ENCODE peak calls at places on chromosomes 4 and X, in four cellular contexts. X, O, D and F are unnamed samples.

GRCh38 chr4:120720354-120720753 is 202.2 kb downstream of the PRDM5 start:
- DNase-seq in O (no peak), D (no peak), X (no peak), F (no peak)

GRCh38 chrX:71540801-71541545 is 8.1 kb downstream of the OGT start:
- DNase-seq in O (no peak), D (no peak), X (no peak), F (no peak)

GRCh38 chr4:16227462-16227868 is 1.2 kb upstream of the TAPT1 start:
- DNase-seq in X (peak), D (no peak), O (peak), F (no peak)

GRCh38 chr4:2303686-2304320 is 41.9 kb upstream of the MXD4 start:
- DNase-seq in O (no peak), D (no peak), X (no peak), F (no peak)

GRCh38 chrX:141278306-141278705 is 36.0 kb upstream of the SPANXC start:
- DNase-seq in D (peak), O (peak), X (peak), F (peak)

GRCh38 chrX:151393514-151393913 is 3.5 kb upstream of the VMA21 start:
- DNase-seq in O (no peak), X (no peak), D (no peak), F (peak)

GRCh38 chr4:1793940-1794808 is 1.1 kb downstream of the FGFR3 start:
- DNase-seq in O (no peak), D (no peak), X (peak), F (peak)

GRCh38 chrX:53088136-53088974 is 5.6 kb upstream of the KANTR start:
- DNase-seq in O (no peak), X (peak), D (no peak), F (peak)

GRCh38 chr4:154497901-154498300 is 6.3 kb upstream of the DCHS2 start:
- DNase-seq in O (no peak), X (no peak), D (no peak), F (no peak)

GRCh38 chr4:54433686-54434085 is 204.6 kb downstream of the PDGFRA start:
- DNase-seq in X (no peak), D (peak), O (no peak), F (peak)

GRCh38 chr4:1337376-1337831 is 9.6 kb upstream of the UVSSA start:
- DNase-seq in D (no peak), X (no peak), O (peak), F (no peak)

GRCh38 chr4:73734405-73735070 is 5.8 kb upstream of the CXCL8 start:
- DNase-seq in O (no peak), D (no peak), X (no peak), F (no peak)

GRCh38 chr4:76309939-76310549 is 3.5 kb downstream of the STBD1 start:
- DNase-seq in X (no peak), D (no peak), O (no peak), F (no peak)

GRCh38 chrX:19677121-19677520 is 161.8 kb upstream of the MAP3K15 start:
- DNase-seq in O (no peak), D (no peak), X (no peak), F (no peak)

GRCh38 chrX:48683411-48683982 is at the start of gene WAS:
- DNase-seq in D (no peak), X (no peak), O (no peak), F (no peak)

GRCh38 chrX:32137525-32137924 is 1065.7 kb upstream of the FTHL17 start:
- DNase-seq in O (no peak), D (no peak), X (no peak), F (peak)

GRCh38 chrX:10755477-10756334 is 135.3 kb upstream of the MID1 start:
- DNase-seq in O (no peak), X (no peak), D (no peak), F (peak)

GRCh38 chrX:50402886-50403285 is 67.7 kb downstream of the DGKK start:
- DNase-seq in X (no peak), O (no peak), D (no peak), F (no peak)

GRCh38 chr4:128390475-128390996 is 102.9 kb upstream of the PGRMC2 start:
- DNase-seq in O (no peak), D (no peak), X (no peak), F (no peak)

GRCh38 chrX:13110427-13111324 is 66.3 kb upstream of the FAM9C start:
- DNase-seq in D (no peak), X (peak), O (no peak), F (no peak)

GRCh38 chr4:57211131-57211530 is 100.9 kb upstream of the IGFBP7 start:
- DNase-seq in X (no peak), O (peak), D (no peak), F (no peak)

GRCh38 chrX:53249387-53250042 is 24.5 kb upstream of the KDM5C start:
- DNase-seq in X (no peak), O (no peak), D (no peak), F (no peak)

GRCh38 chr4:66539745-66540144 is 869.5 kb upstream of the EPHA5 start:
- DNase-seq in X (no peak), D (no peak), O (no peak), F (no peak)

GRCh38 chr4:183960021-183960420 is 54.9 kb downstream of the STOX2 start:
- DNase-seq in D (peak), O (no peak), X (peak), F (peak)
- TF ChIP-seq FOXJ3 in D (no peak), O (no peak), X (no peak), F (no peak)

GRCh38 chr4:134219043-134219442 is 17.5 kb upstream of the PABPC4L start:
- DNase-seq in O (no peak), D (no peak), X (no peak), F (peak)

GRCh38 chr4:134215636-134216340 is 14.2 kb upstream of the PABPC4L start:
- DNase-seq in O (no peak), D (no peak), X (no peak), F (no peak)

DNA sequence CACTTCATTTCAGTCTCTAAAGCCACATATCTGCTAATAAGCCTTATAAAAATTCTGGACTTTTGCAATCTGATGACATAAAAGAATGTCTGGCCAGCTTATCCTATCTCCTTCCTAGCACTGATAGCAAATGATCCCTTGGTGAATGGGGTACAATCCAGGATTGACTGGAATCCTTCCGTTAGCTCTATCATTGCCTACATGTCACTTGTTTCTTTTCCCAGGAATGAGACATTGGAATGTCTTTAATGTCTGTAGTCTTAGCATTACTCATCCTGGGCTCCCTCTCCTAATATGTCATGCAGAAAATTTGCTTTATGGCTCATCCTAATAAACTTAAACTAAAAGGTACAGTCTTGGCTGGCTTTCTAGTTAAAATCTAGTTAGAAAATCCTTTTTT is 14.8 kb upstream of the PABPC4L start:
- DNase-seq in D (no peak), O (no peak), X (no peak), F (no peak)
- TF ChIP-seq FOXJ3 in D (no peak), O (no peak), X (no peak), F (no peak)

DNA sequence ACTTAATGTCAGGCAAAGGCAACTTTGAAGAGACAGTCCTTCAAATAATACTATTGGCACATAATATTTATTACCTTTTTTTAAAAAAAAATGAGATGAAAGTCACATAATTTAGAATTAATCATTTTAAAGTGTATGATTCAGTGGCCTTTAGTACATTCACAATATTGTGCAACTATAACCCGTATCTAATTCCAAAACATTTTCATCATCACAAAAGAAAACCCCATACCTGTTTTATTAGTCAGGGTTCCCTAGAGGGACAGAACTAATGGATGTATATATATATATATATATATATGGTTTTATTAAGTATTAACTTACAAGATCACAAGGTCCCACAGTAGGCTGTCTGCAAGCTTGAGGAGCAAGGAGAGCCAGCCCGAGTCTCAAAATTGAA is 94.8 kb upstream of the TEX13A start:
- DNase-seq in X (no peak), O (no peak), D (no peak), F (no peak)
- TF ChIP-seq FOXJ3 in X (no peak), O (no peak), D (no peak), F (no peak)

DNA sequence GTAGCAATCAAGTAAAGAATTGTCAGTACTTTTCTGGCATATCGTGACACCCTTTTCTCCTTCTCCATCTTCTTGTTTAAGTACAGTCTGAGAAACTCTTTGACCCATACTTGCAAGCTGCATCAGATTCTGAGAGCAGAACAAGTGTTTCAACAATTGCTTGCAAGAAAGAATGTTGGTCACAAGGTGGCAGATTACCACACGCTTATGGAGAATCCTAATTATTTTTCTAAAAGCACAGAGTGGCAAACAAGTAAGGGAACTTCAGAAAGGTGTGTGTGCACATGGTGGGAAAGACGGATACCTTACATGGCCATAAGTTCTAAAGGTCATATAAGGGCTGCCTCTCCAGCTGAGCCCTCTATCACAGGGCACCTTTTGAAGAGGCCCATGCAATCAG is 136.4 kb upstream of the FGF13 start:
- DNase-seq in O (no peak), X (no peak), D (no peak), F (no peak)
- TF ChIP-seq FOXJ3 in O (no peak), X (no peak), D (no peak), F (no peak)

GRCh38 chr4:147842573-147842972 is 110.7 kb downstream of the ARHGAP10 start:
- DNase-seq in O (no peak), D (peak), X (no peak), F (no peak)

GRCh38 chr4:147847947-147848590 is 116.2 kb downstream of the ARHGAP10 start:
- DNase-seq in X (no peak), O (no peak), D (no peak), F (no peak)

GRCh38 chr4:147848634-147849033 is 116.7 kb downstream of the ARHGAP10 start:
- DNase-seq in X (no peak), D (no peak), O (no peak), F (no peak)

GRCh38 chr4:147843162-147843561 is 111.3 kb downstream of the ARHGAP10 start:
- DNase-seq in D (peak), X (no peak), O (peak), F (no peak)

DNA sequence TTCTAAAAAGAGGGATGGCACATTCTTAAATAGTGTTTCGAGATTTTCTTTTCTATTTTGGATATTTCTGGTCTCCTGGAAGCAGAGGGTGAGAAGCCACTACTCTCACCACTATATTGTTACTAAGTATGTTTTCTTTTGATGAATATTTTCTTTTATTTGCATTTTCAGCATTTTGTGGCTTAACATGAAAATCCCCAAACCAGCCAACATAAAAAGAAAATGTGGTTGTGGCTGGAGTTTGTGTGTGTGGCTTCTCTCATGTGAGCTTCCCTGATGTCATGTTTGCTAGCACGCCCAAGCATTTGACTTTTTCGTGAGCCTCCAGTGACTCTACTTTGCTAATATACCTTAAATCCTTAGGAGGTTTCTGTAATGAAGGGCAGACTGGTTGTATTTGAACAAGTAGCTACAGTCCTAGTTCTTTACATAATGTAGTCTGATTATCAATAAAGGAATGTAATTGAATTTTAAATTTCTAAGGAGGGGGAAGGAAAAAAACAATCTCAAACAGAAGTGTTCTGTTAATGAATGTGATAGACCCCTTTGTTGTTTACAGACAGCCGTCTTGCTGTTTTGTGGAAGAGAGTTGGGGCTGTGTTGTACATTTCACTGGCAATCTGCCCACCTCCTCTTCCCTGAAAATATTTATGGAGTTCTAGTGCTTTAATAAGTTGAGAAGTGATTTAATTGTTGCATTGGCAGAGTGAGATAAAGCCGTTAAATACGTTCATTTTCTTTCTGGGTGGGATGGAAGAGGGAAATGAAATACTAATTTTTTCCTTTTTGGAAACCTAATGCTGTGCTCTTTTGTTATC is 114.6 kb downstream of the ARHGAP10 start:
- DNase-seq in O (no peak), D (no peak), X (no peak), F (no peak)
- TF ChIP-seq FOXJ3 in O (no peak), D (no peak), X (no peak), F (no peak)

GRCh38 chr4:98568896-98569663 is 89.3 kb downstream of the TSPAN5 start:
- DNase-seq in D (no peak), X (no peak), O (no peak), F (no peak)
- TF ChIP-seq FOXJ3 in D (no peak), X (no peak), O (no peak), F (no peak)

DNA sequence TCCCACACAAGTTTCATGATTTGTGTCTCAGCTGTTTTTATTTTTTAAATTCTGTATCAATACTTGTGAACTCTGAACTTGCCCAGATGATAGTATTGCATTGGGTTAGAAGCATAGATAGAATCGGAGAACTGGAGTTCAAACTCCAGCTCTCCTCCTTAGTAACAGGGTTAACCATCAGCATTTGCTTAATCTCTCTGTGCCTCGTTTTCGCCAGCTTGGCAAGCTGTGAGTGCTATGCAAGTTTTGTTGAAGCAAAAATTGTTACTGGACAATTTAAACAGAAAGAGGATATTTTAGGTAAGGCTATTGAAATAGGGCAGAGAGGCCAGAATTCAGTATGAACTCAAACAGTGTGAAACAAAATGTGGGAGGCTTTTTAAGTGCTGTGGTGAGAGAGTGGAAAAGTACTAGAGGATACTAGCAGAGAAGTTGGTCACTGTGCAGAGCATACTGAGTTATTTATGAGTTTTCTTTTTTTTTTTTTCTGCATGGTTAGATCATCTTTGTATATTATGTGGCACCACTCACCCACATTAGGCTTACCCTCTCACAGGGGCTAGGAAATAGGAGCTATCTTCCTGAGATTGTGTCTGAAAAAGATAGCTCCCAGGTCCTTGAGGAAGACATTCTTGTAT is 1126.5 kb downstream of the FAT4 start:
- DNase-seq in X (no peak), D (no peak), O (no peak), F (no peak)
- TF ChIP-seq FOXJ3 in X (no peak), D (no peak), O (no peak), F (no peak)

GRCh38 chr4:161564230-161564834 is 599.5 kb downstream of the FSTL5 start:
- DNase-seq in D (no peak), O (no peak), X (no peak), F (no peak)
- TF ChIP-seq FOXJ3 in D (no peak), O (no peak), X (no peak), F (no peak)